ENCODE peak calls at places on chromosomes 7 and 10, in five cellular contexts. E, J, N, Z and L are unnamed samples.
A peak's percentile ranks its signal among the peaks of the same experiment; 100 is the strongest.

GRCh38 chr10:119279441-119279840 is 72.1 kb downstream of the GRK5 start:
- DNase-seq in N (no peak), J (no peak), Z (no peak), E (no peak), L (no peak)

GRCh38 chr7:159130199-159130775 is 14.4 kb downstream of the VIPR2 start:
- DNase-seq in N (no peak), Z (no peak), E (no peak), J (no peak), L (no peak)

GRCh38 chr10:74875966-74876365 is 49.6 kb downstream of the KAT6B start:
- DNase-seq in J (no peak), N (no peak), Z (no peak), E (no peak), L (no peak)

GRCh38 chr7:158706710-158707590 is 2.3 kb upstream of the NCAPG2 start:
- DNase-seq in J (no peak), E (no peak), Z (no peak), N (no peak), L (no peak)

GRCh38 chr7:111159426-111159825 is 68.5 kb downstream of the LRRN3 start:
- DNase-seq in Z (peak; percentile 27), N (no peak), E (no peak), J (no peak), L (no peak)

GRCh38 chr10:119368991-119369869 is 161.9 kb downstream of the GRK5 start:
- DNase-seq in J (no peak), N (peak; percentile 80), Z (peak; percentile 33), E (peak; percentile 53), L (no peak)

GRCh38 chr10:106609466-106609865 is 555.0 kb downstream of the SORCS1 start:
- DNase-seq in J (no peak), E (no peak), Z (no peak), N (no peak), L (no peak)

GRCh38 chr7:158432369-158433270 is 155.0 kb downstream of the PTPRN2 start:
- DNase-seq in Z (no peak), E (no peak), J (no peak), N (peak; percentile 76), L (no peak)

GRCh38 chr10:108598831-108599230 is 1324.5 kb downstream of the XPNPEP1 start:
- DNase-seq in N (no peak), J (no peak), Z (no peak), E (no peak), L (no peak)

GRCh38 chr10:71975087-71975890 is 11.1 kb downstream of the CHST3 start:
- DNase-seq in E (no peak), J (no peak), N (no peak), Z (no peak), L (no peak)

GRCh38 chr10:113044015-113044755 is 94.1 kb downstream of the TCF7L2 start:
- DNase-seq in Z (no peak), J (no peak), N (no peak), E (no peak), L (no peak)

GRCh38 chr10:130729876-130730275 is 581.6 kb downstream of the TCERG1L start:
- DNase-seq in Z (no peak), J (no peak), E (no peak), N (no peak), L (no peak)

GRCh38 chr7:157875230-157876179 is 538.7 kb downstream of the DNAJB6 start:
- DNase-seq in J (no peak), Z (no peak), N (no peak), E (no peak), L (no peak)

GRCh38 chr7:132488634-132489302 is 87.5 kb downstream of the PLXNA4 start:
- DNase-seq in J (no peak), N (no peak), E (no peak), Z (peak; percentile 25), L (no peak)

GRCh38 chr10:60441515-60441914 is 51.8 kb upstream of the ANK3 start:
- DNase-seq in N (no peak), J (no peak), E (no peak), Z (peak; percentile 63), L (no peak)

GRCh38 chr10:4725917-4726606 is 99.9 kb upstream of the AKR1E2 start:
- DNase-seq in E (no peak), J (peak; percentile 40), Z (peak; percentile 81), N (no peak), L (no peak)

GRCh38 chr10:89985446-89985845 is 284.1 kb downstream of the KIF20B start:
- DNase-seq in E (no peak), N (no peak), J (no peak), Z (no peak), L (no peak)

GRCh38 chr7:157445246-157445955 is 108.6 kb downstream of the DNAJB6 start:
- DNase-seq in J (no peak), N (peak; percentile 15), E (no peak), Z (no peak), L (no peak)

GRCh38 chr7:79406371-79406770 is 47.1 kb downstream of the MAGI2 start:
- DNase-seq in E (no peak), Z (no peak), J (no peak), N (no peak), L (no peak)

GRCh38 chr10:104273899-104274575 is 5.1 kb downstream of the GSTO2 start:
- DNase-seq in Z (peak; percentile 57), N (no peak), J (no peak), E (no peak), L (no peak)

GRCh38 chr10:95260909-95261552 is 29.8 kb downstream of the PDLIM1 start:
- DNase-seq in E (no peak), Z (no peak), N (no peak), J (peak; percentile 63), L (no peak)

GRCh38 chr7:98085674-98086073 is 21.0 kb upstream of the LMTK2 start:
- DNase-seq in E (no peak), J (no peak), N (peak; percentile 57), Z (no peak), L (no peak)

GRCh38 chr7:69537691-69538090 is 60.6 kb upstream of the AUTS2 start:
- DNase-seq in J (no peak), Z (no peak), E (no peak), N (no peak), L (no peak)

GRCh38 chr7:2729893-2730716 is 42.1 kb downstream of the AMZ1 start:
- DNase-seq in E (no peak), N (peak; percentile 48), Z (no peak), J (no peak), L (peak; percentile 44)

GRCh38 chr7:35736725-35737124 is 41.8 kb upstream of the HERPUD2 start:
- DNase-seq in N (no peak), Z (peak; percentile 52), E (no peak), J (no peak), L (no peak)

GRCh38 chr10:133279266-133279960 is 2.7 kb upstream of the ADAM8 start:
- DNase-seq in Z (no peak), E (no peak), J (no peak), N (no peak), L (no peak)

GRCh38 chr10:63710703-63711102 is 189.5 kb downstream of the REEP3 start:
- DNase-seq in J (no peak), Z (no peak), E (no peak), N (no peak), L (no peak)

GRCh38 chr10:113345860-113346259 is 207.0 kb upstream of the HABP2 start:
- DNase-seq in N (no peak), E (no peak), J (no peak), Z (no peak), L (no peak)

GRCh38 chr10:15236340-15236739 is 67.8 kb upstream of the NMT2 start:
- DNase-seq in E (no peak), N (no peak), Z (peak; percentile 33), J (no peak), L (no peak)

DNA sequence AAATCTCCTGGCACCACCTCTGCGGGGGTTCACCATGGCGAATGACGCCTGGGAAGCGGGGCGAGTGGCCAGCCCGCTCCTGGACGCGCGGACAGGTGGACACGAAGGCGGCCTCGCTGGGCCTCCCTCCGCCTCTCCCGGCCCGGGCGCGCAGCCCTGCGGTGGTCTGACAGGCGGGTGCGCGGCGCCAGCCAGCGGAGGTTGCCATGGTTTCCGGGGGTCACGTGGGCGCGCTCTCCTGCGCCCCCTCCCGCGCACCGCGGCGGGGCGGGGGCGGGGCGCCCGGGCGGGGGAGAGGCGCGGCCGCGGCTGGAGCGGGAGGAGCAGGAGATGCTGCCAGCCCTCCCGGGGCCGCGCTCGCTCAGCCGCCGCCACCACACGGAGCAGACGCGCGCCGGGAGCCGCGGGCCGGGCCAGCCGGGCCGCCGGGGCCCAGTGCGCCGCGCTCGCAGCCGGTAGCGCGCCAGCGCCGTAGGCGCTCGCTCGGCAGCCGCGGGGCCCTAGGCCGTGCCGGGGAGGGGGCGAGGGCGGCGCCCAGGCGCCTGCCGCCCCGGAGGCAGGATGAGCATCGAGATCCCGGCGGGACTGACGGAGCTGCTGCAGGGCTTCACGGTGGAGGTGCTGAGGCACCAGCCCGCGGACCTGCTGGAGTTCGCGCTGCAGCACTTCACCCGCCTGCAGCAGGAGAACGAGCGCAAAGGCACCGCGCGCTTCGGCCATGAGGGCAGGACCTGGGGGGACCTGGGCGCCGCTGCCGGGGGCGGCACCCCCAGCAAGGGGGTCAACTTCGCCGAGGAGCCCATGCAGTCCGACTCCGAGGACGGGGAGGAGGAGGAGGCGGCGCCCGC is at the start of gene PRKAR2B:
- DNase-seq in J (no peak), N (peak; percentile 83), E (peak; percentile 36), Z (peak; percentile 31), L (peak; percentile 46)
- TF ChIP-seq CTCF in J (peak; percentile 11), N (no peak), E (no peak), Z (no peak), L (no peak)

GRCh38 chr10:68082815-68083395 is 7.8 kb upstream of the HERC4 start:
- DNase-seq in N (no peak), J (no peak), E (no peak), Z (peak; percentile 73), L (no peak)
- TF ChIP-seq CTCF in N (peak; percentile 73), J (peak; percentile 53), E (peak; percentile 51), Z (peak; percentile 51), L (peak; percentile 10)

DNA sequence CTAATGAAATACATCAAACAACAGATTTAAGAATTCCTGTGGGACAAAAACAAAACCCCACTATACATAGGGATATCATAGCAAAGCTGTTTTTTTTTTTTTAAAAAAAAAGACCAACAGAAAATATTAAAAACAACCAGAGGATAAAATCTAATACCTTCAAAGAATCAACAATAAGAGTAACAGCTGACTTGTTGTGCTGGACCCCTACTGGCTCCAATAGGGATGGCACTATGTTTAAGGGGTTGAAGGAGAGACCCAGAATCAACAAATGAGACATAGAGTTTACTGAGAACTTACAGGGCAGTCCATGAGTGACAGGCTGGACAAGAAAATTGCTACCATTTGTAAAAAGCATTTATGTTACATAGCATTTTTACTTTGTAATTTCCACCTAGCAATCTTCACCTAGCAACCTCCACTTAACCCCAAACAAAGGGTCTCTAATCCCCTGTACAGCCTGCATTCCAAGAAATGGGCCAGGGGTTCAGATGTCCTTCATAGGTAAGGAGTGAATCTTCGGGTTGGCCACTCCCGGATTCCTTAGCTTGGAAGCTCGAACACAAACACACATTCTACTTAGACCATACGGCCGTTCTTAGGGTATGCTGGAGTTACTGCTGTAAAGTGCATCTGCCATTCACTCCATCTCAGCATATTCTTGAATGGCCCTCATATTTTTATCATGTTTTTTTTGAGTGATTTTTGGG is 25.8 kb downstream of the ASZ1 start:
- DNase-seq in E (no peak), J (no peak), N (no peak), Z (peak; percentile 14), L (no peak)
- TF ChIP-seq CTCF in E (peak; percentile 13), J (peak; percentile 17), N (peak; percentile 8), Z (peak; percentile 54), L (no peak)

DNA sequence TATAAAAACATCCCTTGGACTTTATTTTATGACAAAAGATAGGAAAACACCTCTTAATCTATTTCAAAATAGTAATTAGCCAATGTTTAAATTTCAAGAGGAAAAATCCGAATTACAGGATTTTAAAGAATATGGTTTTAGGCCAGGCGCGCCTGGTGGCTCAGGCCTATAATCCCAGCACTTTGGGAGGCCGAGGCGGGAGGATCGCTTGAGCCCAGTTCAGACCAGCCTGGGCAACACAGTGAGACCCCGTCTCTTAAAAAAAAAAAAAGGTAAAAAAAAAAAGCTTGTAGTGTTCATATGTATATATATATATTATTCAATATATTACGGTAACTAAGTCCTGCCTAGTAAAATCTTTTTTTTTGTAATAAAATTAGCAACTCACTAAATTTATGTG is 1.4 kb downstream of the BNIP3 start:
- DNase-seq in E (no peak), Z (no peak), J (no peak), N (no peak), L (no peak)
- TF ChIP-seq CTCF in E (no peak), Z (no peak), J (no peak), N (no peak), L (no peak)